ENCODE peak calls at places on chromosome 21, in eight cellular contexts. H, X, S, L, M, V, Z and W are unnamed samples.
A peak's percentile ranks its signal among the peaks of the same experiment; 100 is the strongest.

GRCh38 chr21:44901391-44902074 is 19.2 kb downstream of the ITGB2 start:
- DNase-seq in H (no peak), X (no peak), S (no peak), L (no peak), M (no peak), V (no peak), Z (no peak), W (no peak)

GRCh38 chr21:35291963-35292627 is 243.0 kb upstream of the RUNX1 start:
- DNase-seq in H (no peak), X (no peak), S (no peak), L (no peak), M (no peak), V (no peak), Z (no peak), W (no peak)

GRCh38 chr21:31780944-31781343 is 49.0 kb upstream of the SCAF4 start:
- DNase-seq in H (peak; percentile 80), X (no peak), S (no peak), L (no peak), M (no peak), V (no peak), Z (no peak), W (no peak)

GRCh38 chr21:25350056-25350455 is 257.2 kb downstream of the MRPL39 start:
- DNase-seq in H (no peak), X (no peak), S (no peak), L (no peak), M (no peak), V (peak; percentile 43), Z (peak; percentile 33), W (no peak)

GRCh38 chr21:35211767-35212166 is 162.7 kb upstream of the RUNX1 start:
- DNase-seq in H (no peak), X (no peak), S (no peak), L (no peak), M (no peak), V (no peak), Z (no peak), W (no peak)

GRCh38 chr21:46082638-46083270 is 15.2 kb upstream of the COL6A2 start:
- DNase-seq in H (no peak), X (peak; percentile 46), S (no peak), L (no peak), M (no peak), V (no peak), Z (no peak), W (no peak)

GRCh38 chr21:32457962-32458361 is 45.5 kb downstream of the EVA1C start:
- DNase-seq in H (no peak), X (no peak), S (no peak), L (no peak), M (no peak), V (no peak), Z (no peak), W (no peak)

GRCh38 chr21:43935711-43936110 is 70.7 kb downstream of the AGPAT3 start:
- DNase-seq in H (no peak), X (peak; percentile 49), S (no peak), L (no peak), M (no peak), V (no peak), Z (no peak), W (no peak)